ENCODE peak calls at places on chromosomes 11 and 22, in eight cellular contexts. E is A549, G is breast epithelium, V is spleen, O is K562, F is adrenal gland, A is thoracic aorta, R is SK-N-SH. W is an unnamed sample. For H3K4me1, the result is how much of the 10 kb centered on the place peaks cover.

GRCh38 chr11:70650075-70650909 is 252.0 kb downstream of the CTTN start:
- DNase-seq in R (no peak), V (no peak), O (peak), F (peak), G (no peak), E (peak), A (no peak), W (peak)

GRCh38 chr11:121762820-121763219 is 310.1 kb upstream of the SORL1-AS1 start:
- DNase-seq in G (no peak), E (no peak), R (peak), O (no peak), V (no peak), F (no peak), A (no peak), W (peak)

GRCh38 chr11:16778286-16778685 is 39.8 kb downstream of the C11orf58 start:
- DNase-seq in R (no peak), F (no peak), G (no peak), E (no peak), A (no peak), O (no peak), V (peak), W (no peak)

GRCh38 chr22:45341503-45341902 is 31.8 kb downstream of the FAM118A start:
- DNase-seq in F (no peak), O (no peak), E (no peak), V (no peak), G (no peak), A (no peak), R (no peak), W (no peak)

GRCh38 chr22:42553475-42554361 is at the start of gene SERHL2:
- DNase-seq in A (peak), F (peak), G (peak), R (peak), E (peak), O (peak), V (peak), W (peak)

GRCh38 chr22:47836957-47837356 is 1074.5 kb downstream of the TBC1D22A start:
- DNase-seq in V (no peak), O (no peak), A (no peak), F (no peak), E (peak), G (no peak), R (no peak), W (peak)

GRCh38 chr11:28965824-28966223 is 857.6 kb downstream of the METTL15 start:
- DNase-seq in A (no peak), O (no peak), V (no peak), G (no peak), F (no peak), R (no peak), E (no peak), W (no peak)

GRCh38 chr11:85086511-85087284 is 540.4 kb downstream of the DLG2 start:
- DNase-seq in G (no peak), O (no peak), R (no peak), F (no peak), E (no peak), A (no peak), V (no peak), W (no peak)

GRCh38 chr11:117657801-117658200 is 139.2 kb downstream of the DSCAML1 start:
- DNase-seq in V (no peak), G (no peak), E (no peak), F (no peak), O (no peak), A (no peak), R (no peak), W (no peak)

GRCh38 chr11:8352852-8353505 is 89.3 kb upstream of the LMO1 start:
- DNase-seq in E (peak), A (no peak), R (no peak), G (no peak), O (no peak), V (peak), F (no peak), W (no peak)

GRCh38 chr22:40120783-40121182 is 56.9 kb upstream of the TNRC6B start:
- DNase-seq in F (peak), E (no peak), A (no peak), G (no peak), V (no peak), O (no peak), R (no peak), W (no peak)

GRCh38 chr11:26608507-26609146 is 36.6 kb upstream of the MUC15 start:
- DNase-seq in R (no peak), A (no peak), E (no peak), G (no peak), V (no peak), F (no peak), O (no peak), W (no peak)

GRCh38 chr11:102191832-102192231 is 81.6 kb downstream of the YAP1 start:
- DNase-seq in O (no peak), F (no peak), G (no peak), E (no peak), V (no peak), A (no peak), R (no peak), W (no peak)

GRCh38 chr11:85809191-85809590 is 1.8 kb downstream of the SYTL2 start:
- DNase-seq in E (no peak), R (no peak), O (no peak), F (no peak), V (no peak), A (no peak), G (no peak), W (no peak)

GRCh38 chr11:83724704-83725114 is 438.5 kb upstream of the CCDC90B start:
- DNase-seq in A (no peak), O (no peak), F (peak), E (peak), R (peak), V (no peak), G (peak), W (peak)

GRCh38 chr11:113419426-113420003 is 31.9 kb downstream of the ANKK1 start:
- DNase-seq in F (no peak), E (no peak), A (no peak), V (peak), O (no peak), G (no peak), R (no peak), W (peak)
- H3K4me1 ChIP-seq in F (under half), E (under half), A (under half), V (under half), O (under half), G (under half), R (under half), W (under half)

GRCh38 chr11:115476463-115477286 is 27.5 kb downstream of the CADM1 start:
- DNase-seq in R (no peak), O (no peak), F (no peak), A (no peak), E (no peak), V (no peak), G (no peak), W (no peak)

GRCh38 chr11:115481528-115481927 is 22.7 kb downstream of the CADM1 start:
- DNase-seq in G (no peak), V (no peak), E (no peak), R (no peak), A (no peak), F (no peak), O (no peak), W (no peak)

GRCh38 chr11:115475564-115475963 is 28.7 kb downstream of the CADM1 start:
- DNase-seq in G (no peak), V (no peak), E (no peak), F (no peak), A (no peak), O (no peak), R (no peak), W (no peak)

GRCh38 chr11:115477410-115477809 is 26.8 kb downstream of the CADM1 start:
- DNase-seq in F (no peak), G (no peak), A (no peak), R (no peak), V (no peak), O (no peak), E (no peak), W (no peak)

GRCh38 chr11:115480611-115481010 is 23.6 kb downstream of the CADM1 start:
- DNase-seq in E (no peak), A (no peak), V (no peak), O (no peak), G (no peak), F (no peak), R (no peak), W (no peak)
- TF ChIP-seq CTCF in E (no peak), A (no peak), V (no peak), O (no peak), G (no peak), F (no peak), R (no peak), W (no peak)

DNA sequence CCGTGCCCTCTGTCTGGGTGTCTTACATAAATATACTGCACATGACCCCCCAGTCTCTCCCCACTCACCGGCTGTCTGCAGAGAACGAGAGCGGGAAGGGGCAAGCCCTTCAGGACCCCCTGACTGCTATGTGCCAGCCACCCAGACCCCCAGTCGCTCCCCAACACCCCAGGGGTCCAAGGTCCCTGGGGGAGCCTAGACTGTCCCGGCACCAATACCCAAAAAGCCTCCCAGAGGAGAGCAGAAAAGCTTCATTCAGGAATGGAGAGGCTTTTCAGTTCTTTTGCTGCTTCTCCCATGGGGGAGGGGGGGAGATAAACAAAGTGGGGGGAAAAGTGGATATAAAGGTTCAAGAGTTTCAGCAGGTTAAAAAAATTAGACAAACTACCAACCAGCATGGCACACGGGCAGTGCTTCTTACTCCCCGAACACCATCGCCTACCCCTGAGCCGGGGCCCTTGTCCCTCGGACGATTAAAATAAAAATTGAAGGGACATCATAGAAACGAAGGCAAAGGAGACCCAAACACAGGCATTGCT is 1.4 kb downstream of the CSNK1E start:
- DNase-seq in G (no peak), A (no peak), R (no peak), F (no peak), V (peak), E (no peak), O (no peak), W (peak)
- H3K4me1 ChIP-seq in G (under half), A (half or more), R (under half), F (under half), V (half or more), E (half or more), O (under half), W (under half)

GRCh38 chr11:6588018-6588417 is 15.4 kb downstream of the RRP8 start:
- DNase-seq in E (no peak), F (no peak), R (no peak), G (no peak), A (no peak), O (no peak), V (no peak), W (no peak)
- TF ChIP-seq CTCF in E (no peak), F (no peak), R (no peak), G (no peak), A (no peak), O (no peak), V (no peak), W (no peak)

DNA sequence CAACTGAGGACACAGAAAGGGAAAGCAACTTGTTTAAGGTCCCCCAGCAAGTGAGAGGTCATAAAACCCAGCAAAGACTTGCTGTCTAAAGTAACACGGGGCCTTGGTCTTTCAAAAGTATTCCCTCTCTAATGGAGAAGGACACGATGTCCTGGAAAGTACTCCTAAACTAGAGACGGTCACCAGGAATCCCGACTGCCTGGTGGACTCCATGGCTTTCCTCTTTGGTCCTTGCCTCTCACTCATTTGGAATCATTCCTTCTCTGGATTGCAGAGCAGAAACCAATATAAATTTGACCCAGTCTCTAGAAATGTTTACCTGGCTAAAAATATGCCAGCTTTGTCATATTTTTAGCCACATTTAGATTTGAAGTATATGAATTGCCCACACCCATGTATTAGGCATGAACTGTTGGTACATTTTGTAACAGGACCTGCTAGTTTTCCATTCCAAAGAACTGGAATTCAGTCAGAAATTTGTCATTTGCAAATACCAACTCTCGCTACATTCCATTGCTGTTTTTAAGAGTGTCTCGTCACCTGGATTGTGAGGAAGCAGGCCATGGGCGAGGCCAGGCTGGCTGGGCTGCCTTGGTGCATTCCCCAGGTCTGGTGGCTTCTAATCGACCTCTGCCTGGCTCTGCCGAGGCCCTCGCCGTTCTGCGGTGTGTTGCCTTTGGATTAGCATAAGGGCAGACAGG is 12.9 kb downstream of the NAV2 start:
- DNase-seq in E (no peak), R (no peak), F (no peak), O (no peak), A (peak), G (no peak), V (no peak), W (no peak)
- H3K4me1 ChIP-seq in E (under half), R (half or more), F (under half), O (under half), A (half or more), G (under half), V (under half), W (under half)

GRCh38 chr11:108135845-108136599 is 14.7 kb downstream of the ACAT1 start:
- DNase-seq in F (no peak), O (no peak), V (no peak), R (no peak), E (peak), A (no peak), G (no peak), W (no peak)
- TF ChIP-seq CTCF in F (no peak), O (peak), V (peak), R (peak), E (peak), A (no peak), G (no peak), W (peak)

GRCh38 chr22:37485714-37486223 is 415 bp downstream of the MFNG start:
- DNase-seq in V (peak), R (no peak), G (no peak), O (no peak), F (no peak), A (no peak), E (no peak), W (no peak)
- H3K4me1 ChIP-seq in V (under half), R (under half), G (under half), O (under half), F (under half), A (under half), E (under half), W (under half)

GRCh38 chr11:114395776-114396175 is 4.5 kb downstream of the C11orf71 start:
- DNase-seq in O (peak), R (no peak), G (no peak), V (no peak), A (no peak), F (no peak), E (no peak), W (no peak)
- TF ChIP-seq CTCF in O (peak), R (peak), G (no peak), V (no peak), A (no peak), F (no peak), E (peak), W (peak)

W was measured in cardiac muscle cell.